ENCODE peak calls at places on chromosome 20, in five cellular contexts. One of them, this sample, is unnamed. For H3K4me1, the result is how much of the 10 kb centered on the place peaks cover.

GRCh38 chr20:1166963-1167720 is 17.6 kb downstream of the TMEM74B start:
- DNase-seq in tibial nerve: no peak
- DNase-seq in transverse colon: no peak
- DNase-seq in uterus: no peak
- DNase-seq in upper lobe of left lung: no peak
- DNase-seq in this sample: no peak

GRCh38 chr20:36043892-36044515 is 75.6 kb downstream of the CNBD2 start:
- DNase-seq in tibial nerve: no peak
- DNase-seq in transverse colon: no peak
- DNase-seq in uterus: no peak
- DNase-seq in upper lobe of left lung: no peak
- DNase-seq in this sample: no peak

GRCh38 chr20:22207280-22207679 is 377.1 kb downstream of the FOXA2 start:
- DNase-seq in tibial nerve: no peak
- DNase-seq in transverse colon: no peak
- DNase-seq in uterus: no peak
- DNase-seq in upper lobe of left lung: no peak
- DNase-seq in this sample: no peak

GRCh38 chr20:41029150-41029872 is 689 bp downstream of the TOP1 start:
- DNase-seq in tibial nerve: no peak
- DNase-seq in transverse colon: peak
- DNase-seq in uterus: no peak
- DNase-seq in upper lobe of left lung: peak
- DNase-seq in this sample: peak

GRCh38 chr20:35564905-35565304 is 23.0 kb downstream of the ERGIC3 start:
- DNase-seq in tibial nerve: no peak
- DNase-seq in transverse colon: no peak
- DNase-seq in uterus: no peak
- DNase-seq in upper lobe of left lung: peak
- DNase-seq in this sample: no peak

GRCh38 chr20:39523405-39523804 is 561.3 kb downstream of the DHX35 start:
- DNase-seq in tibial nerve: no peak
- DNase-seq in transverse colon: no peak
- DNase-seq in uterus: no peak
- DNase-seq in upper lobe of left lung: no peak
- DNase-seq in this sample: no peak

GRCh38 chr20:10521068-10521834 is 86.1 kb downstream of the SLX4IP start:
- DNase-seq in tibial nerve: no peak
- DNase-seq in transverse colon: no peak
- DNase-seq in uterus: no peak
- DNase-seq in upper lobe of left lung: no peak
- DNase-seq in this sample: no peak

GRCh38 chr20:5705827-5706226 is 44.4 kb upstream of the SHLD1 start:
- DNase-seq in tibial nerve: no peak
- DNase-seq in transverse colon: no peak
- DNase-seq in uterus: no peak
- DNase-seq in upper lobe of left lung: no peak
- DNase-seq in this sample: no peak

GRCh38 chr20:45938727-45939438 is 4.4 kb downstream of the PCIF1 start:
- DNase-seq in tibial nerve: no peak
- DNase-seq in transverse colon: no peak
- DNase-seq in uterus: no peak
- DNase-seq in upper lobe of left lung: no peak
- DNase-seq in this sample: no peak

GRCh38 chr20:57654998-57655811 is 35.0 kb upstream of the ZBP1 start:
- DNase-seq in tibial nerve: peak
- DNase-seq in transverse colon: no peak
- DNase-seq in uterus: peak
- DNase-seq in upper lobe of left lung: peak
- DNase-seq in this sample: peak

DNA sequence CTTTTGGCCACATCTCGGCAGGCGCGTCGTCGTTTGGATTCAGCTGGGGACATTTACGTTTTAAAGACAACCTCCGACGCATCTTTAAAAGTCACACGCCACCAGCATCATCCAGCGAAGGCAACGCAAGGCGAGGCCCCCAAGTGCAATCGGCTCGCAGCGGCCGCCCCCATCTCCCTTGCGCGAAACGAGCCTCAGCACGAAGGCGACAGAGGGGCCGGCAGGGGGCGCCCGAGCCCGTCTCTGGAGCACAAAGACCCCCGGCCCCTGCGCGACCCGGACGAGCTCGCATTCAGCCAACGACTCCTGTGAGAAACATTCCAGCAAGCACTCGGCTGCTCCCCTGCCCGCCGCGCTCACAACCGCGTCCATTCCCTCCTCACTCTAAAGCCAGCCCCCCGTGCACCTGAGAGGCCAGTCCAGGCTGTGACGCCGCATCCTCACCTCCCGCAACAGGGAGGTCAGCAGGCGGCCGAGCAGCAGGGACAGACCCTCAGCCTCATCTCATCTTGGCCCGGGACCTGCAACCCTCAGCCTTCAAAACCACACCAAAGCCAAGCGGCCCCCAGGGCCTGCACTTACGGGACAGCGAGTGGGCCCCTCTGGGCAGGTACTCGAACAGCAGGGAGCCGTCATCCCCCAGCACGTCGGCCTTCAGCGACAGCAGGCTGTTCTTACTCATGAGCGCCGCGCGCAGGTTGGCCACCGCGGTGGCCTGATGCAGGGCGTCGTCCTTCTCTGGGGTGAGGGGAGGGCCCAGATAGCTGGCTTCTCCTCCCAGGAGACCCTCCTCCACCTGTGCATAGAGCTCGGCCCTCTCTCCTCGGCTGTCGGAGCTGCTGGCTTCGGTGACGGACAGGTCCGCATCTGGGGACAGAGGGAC is 35.8 kb downstream of the SLC2A4RG start:
- DNase-seq in tibial nerve: no peak
- DNase-seq in transverse colon: no peak
- DNase-seq in uterus: peak
- DNase-seq in upper lobe of left lung: peak
- DNase-seq in this sample: no peak
- TF ChIP-seq POLR2A in tibial nerve: no peak
- TF ChIP-seq POLR2A in transverse colon: no peak
- TF ChIP-seq POLR2A in uterus: no peak
- TF ChIP-seq POLR2A in upper lobe of left lung: no peak
- TF ChIP-seq POLR2A in this sample: no peak

GRCh38 chr20:48667481-48667880 is 160.3 kb downstream of the PREX1 start:
- DNase-seq in tibial nerve: no peak
- DNase-seq in transverse colon: no peak
- DNase-seq in uterus: no peak
- DNase-seq in upper lobe of left lung: no peak
- DNase-seq in this sample: no peak
- H3K27ac ChIP-seq in tibial nerve: no peak
- H3K27ac ChIP-seq in transverse colon: no peak
- H3K27ac ChIP-seq in uterus: no peak
- H3K27ac ChIP-seq in upper lobe of left lung: no peak
- H3K27ac ChIP-seq in this sample: peak

GRCh38 chr20:32278199-32278643 is 770 bp downstream of the KIF3B start:
- DNase-seq in tibial nerve: no peak
- DNase-seq in transverse colon: no peak
- DNase-seq in uterus: no peak
- DNase-seq in upper lobe of left lung: no peak
- DNase-seq in this sample: peak

GRCh38 chr20:32285621-32286334 is 8.3 kb downstream of the KIF3B start:
- DNase-seq in tibial nerve: no peak
- DNase-seq in transverse colon: peak
- DNase-seq in uterus: no peak
- DNase-seq in upper lobe of left lung: no peak
- DNase-seq in this sample: no peak

GRCh38 chr20:32281711-32282110 is 4.3 kb downstream of the KIF3B start:
- DNase-seq in tibial nerve: no peak
- DNase-seq in transverse colon: no peak
- DNase-seq in uterus: no peak
- DNase-seq in upper lobe of left lung: no peak
- DNase-seq in this sample: no peak

GRCh38 chr20:32285082-32285620 is 7.7 kb downstream of the KIF3B start:
- DNase-seq in tibial nerve: no peak
- DNase-seq in transverse colon: no peak
- DNase-seq in uterus: no peak
- DNase-seq in upper lobe of left lung: no peak
- DNase-seq in this sample: no peak

GRCh38 chr20:32282461-32282860 is 5.0 kb downstream of the KIF3B start:
- DNase-seq in tibial nerve: no peak
- DNase-seq in transverse colon: no peak
- DNase-seq in uterus: no peak
- DNase-seq in upper lobe of left lung: no peak
- DNase-seq in this sample: no peak
- H3K4me1 ChIP-seq in tibial nerve: under half
- H3K4me1 ChIP-seq in transverse colon: under half
- H3K4me1 ChIP-seq in uterus: under half
- H3K4me1 ChIP-seq in upper lobe of left lung: under half
- H3K4me1 ChIP-seq in this sample: under half

DNA sequence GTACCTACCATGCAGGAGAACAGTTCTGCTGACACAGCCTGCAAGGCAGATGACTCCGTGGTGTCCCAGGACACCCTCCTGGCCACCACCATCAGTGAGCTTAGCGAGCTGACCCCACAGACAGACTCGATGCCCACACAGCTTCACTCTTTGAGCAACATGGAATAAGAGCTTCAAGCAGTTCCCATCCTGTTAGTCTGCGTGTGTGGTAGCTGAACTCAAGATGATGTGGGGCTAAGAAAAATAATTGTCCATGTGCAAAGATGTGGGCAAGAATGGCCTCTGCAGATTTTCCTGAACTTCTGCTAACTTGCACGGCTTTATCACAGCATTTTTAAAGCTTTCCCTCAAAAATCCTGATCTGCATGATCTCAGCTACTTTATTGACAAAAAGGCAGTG is 8.3 kb downstream of the GZF1 start:
- DNase-seq in tibial nerve: no peak
- DNase-seq in transverse colon: no peak
- DNase-seq in uterus: no peak
- DNase-seq in upper lobe of left lung: no peak
- DNase-seq in this sample: no peak
- TF ChIP-seq POLR2A in tibial nerve: no peak
- TF ChIP-seq POLR2A in transverse colon: no peak
- TF ChIP-seq POLR2A in uterus: no peak
- TF ChIP-seq POLR2A in upper lobe of left lung: no peak
- TF ChIP-seq POLR2A in this sample: no peak

GRCh38 chr20:59081036-59081435 is 38.5 kb upstream of the PRELID3B start:
- DNase-seq in tibial nerve: no peak
- DNase-seq in transverse colon: no peak
- DNase-seq in uterus: no peak
- DNase-seq in upper lobe of left lung: no peak
- DNase-seq in this sample: no peak
- H3K27ac ChIP-seq in tibial nerve: no peak
- H3K27ac ChIP-seq in transverse colon: no peak
- H3K27ac ChIP-seq in uterus: no peak
- H3K27ac ChIP-seq in upper lobe of left lung: no peak
- H3K27ac ChIP-seq in this sample: no peak

GRCh38 chr20:44590980-44591778 is 8.8 kb downstream of the PKIG start:
- DNase-seq in tibial nerve: no peak
- DNase-seq in transverse colon: no peak
- DNase-seq in uterus: no peak
- DNase-seq in upper lobe of left lung: no peak
- DNase-seq in this sample: no peak

GRCh38 chr20:44594730-44595129 is 12.4 kb downstream of the PKIG start:
- DNase-seq in tibial nerve: no peak
- DNase-seq in transverse colon: no peak
- DNase-seq in uterus: no peak
- DNase-seq in upper lobe of left lung: no peak
- DNase-seq in this sample: no peak

GRCh38 chr20:44593721-44594120 is 11.3 kb downstream of the PKIG start:
- DNase-seq in tibial nerve: no peak
- DNase-seq in transverse colon: no peak
- DNase-seq in uterus: no peak
- DNase-seq in upper lobe of left lung: no peak
- DNase-seq in this sample: no peak

GRCh38 chr20:44589522-44589921 is 7.1 kb downstream of the PKIG start:
- DNase-seq in tibial nerve: no peak
- DNase-seq in transverse colon: no peak
- DNase-seq in uterus: no peak
- DNase-seq in upper lobe of left lung: no peak
- DNase-seq in this sample: no peak

GRCh38 chr20:44592366-44592765 is 10.0 kb downstream of the PKIG start:
- DNase-seq in tibial nerve: no peak
- DNase-seq in transverse colon: no peak
- DNase-seq in uterus: no peak
- DNase-seq in upper lobe of left lung: no peak
- DNase-seq in this sample: no peak
- H3K4me1 ChIP-seq in tibial nerve: under half
- H3K4me1 ChIP-seq in transverse colon: under half
- H3K4me1 ChIP-seq in uterus: under half
- H3K4me1 ChIP-seq in upper lobe of left lung: under half
- H3K4me1 ChIP-seq in this sample: under half

GRCh38 chr20:50144362-50144761 is 9.2 kb downstream of the PEDS1 start:
- DNase-seq in tibial nerve: peak
- DNase-seq in transverse colon: peak
- DNase-seq in uterus: peak
- DNase-seq in upper lobe of left lung: no peak
- DNase-seq in this sample: no peak

GRCh38 chr20:50149481-50150254 is 3.9 kb downstream of the PEDS1 start:
- DNase-seq in tibial nerve: no peak
- DNase-seq in transverse colon: no peak
- DNase-seq in uterus: no peak
- DNase-seq in upper lobe of left lung: no peak
- DNase-seq in this sample: no peak

GRCh38 chr20:50142812-50143211 is 10.7 kb downstream of the PEDS1 start:
- DNase-seq in tibial nerve: no peak
- DNase-seq in transverse colon: no peak
- DNase-seq in uterus: no peak
- DNase-seq in upper lobe of left lung: no peak
- DNase-seq in this sample: no peak

GRCh38 chr20:50146214-50146613 is 7.3 kb downstream of the PEDS1 start:
- DNase-seq in tibial nerve: no peak
- DNase-seq in transverse colon: no peak
- DNase-seq in uterus: no peak
- DNase-seq in upper lobe of left lung: no peak
- DNase-seq in this sample: no peak

DNA sequence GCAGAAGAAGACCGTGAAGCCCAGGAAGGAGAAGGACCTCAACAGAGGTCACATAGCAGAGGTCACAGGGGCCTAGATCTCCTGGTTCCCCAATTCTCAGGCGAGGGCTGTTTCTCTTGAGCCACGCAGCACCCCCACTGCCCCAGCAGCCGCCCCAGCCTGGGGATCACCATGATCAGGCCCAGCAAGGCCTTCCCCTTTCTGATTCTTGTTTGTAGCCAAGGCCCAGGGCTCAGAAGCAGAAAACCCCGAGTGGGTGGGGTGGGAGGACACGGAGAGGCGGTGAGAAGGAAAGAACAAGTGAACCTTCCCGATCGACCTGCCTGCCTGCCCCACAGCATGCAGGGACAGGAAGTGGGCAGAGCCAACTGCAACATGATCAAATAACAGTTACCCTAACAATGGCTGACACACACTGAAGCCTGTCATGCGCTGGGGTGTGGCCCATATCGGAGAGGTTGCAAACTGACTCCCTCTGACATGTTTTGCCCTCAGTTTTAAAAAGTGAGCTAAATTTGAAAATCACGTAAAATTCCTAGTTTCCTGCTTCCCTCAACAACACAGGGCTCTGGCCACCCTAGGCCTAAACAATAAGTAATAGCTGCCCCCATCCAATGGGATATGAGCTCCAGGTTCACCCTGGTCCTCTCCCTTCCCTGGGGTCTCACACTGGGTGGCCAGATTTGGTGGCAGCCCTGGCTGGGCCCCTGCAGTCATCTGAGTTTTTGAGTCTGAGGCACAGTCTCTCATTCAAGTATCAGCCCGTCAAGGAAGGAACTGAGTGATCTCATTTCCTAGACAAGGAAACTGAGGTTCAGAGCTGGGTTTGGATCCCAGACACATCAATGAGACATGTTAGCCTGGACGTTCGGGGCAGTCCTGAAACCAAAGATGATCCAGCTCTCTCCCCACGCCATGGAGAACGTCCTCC is 6.5 kb downstream of the PEDS1 start:
- DNase-seq in tibial nerve: no peak
- DNase-seq in transverse colon: peak
- DNase-seq in uterus: no peak
- DNase-seq in upper lobe of left lung: peak
- DNase-seq in this sample: peak
- TF ChIP-seq POLR2A in tibial nerve: no peak
- TF ChIP-seq POLR2A in transverse colon: no peak
- TF ChIP-seq POLR2A in uterus: no peak
- TF ChIP-seq POLR2A in upper lobe of left lung: peak
- TF ChIP-seq POLR2A in this sample: no peak

This sample was measured in Peyer's patch.